ENCODE peak calls at places on chromosomes 16 and 17, in four cellular contexts. One of them, this sample, is unnamed.

GRCh38 chr17:47316316-47316715 is 7.4 kb upstream of the EFCAB13 start:
- DNase-seq in AG09319: no peak
- DNase-seq in left ventricle myocardium inferior: no peak
- DNase-seq in stimulated activated CD4-positive, alpha-beta T cell treated with anti-CD3 and anti-CD28 coated beads, Interleukin-4, amount 100 ng/mL, for 24 hours: no peak
- DNase-seq in this sample: no peak

GRCh38 chr16:79885320-79885719 is 284.8 kb upstream of the MAF start:
- DNase-seq in stimulated activated CD4-positive, alpha-beta T cell treated with anti-CD3 and anti-CD28 coated beads, Interleukin-4, amount 100 ng/mL, for 24 hours: no peak
- DNase-seq in left ventricle myocardium inferior: no peak
- DNase-seq in AG09319: no peak
- DNase-seq in this sample: no peak

GRCh38 chr17:81435636-81436293 is 40.5 kb downstream of the BAHCC1 start:
- DNase-seq in left ventricle myocardium inferior: no peak
- DNase-seq in AG09319: no peak
- DNase-seq in stimulated activated CD4-positive, alpha-beta T cell treated with anti-CD3 and anti-CD28 coated beads, Interleukin-4, amount 100 ng/mL, for 24 hours: no peak
- DNase-seq in this sample: no peak

GRCh38 chr17:17320911-17321220 is 17.7 kb downstream of the NT5M start:
- DNase-seq in left ventricle myocardium inferior: no peak
- DNase-seq in stimulated activated CD4-positive, alpha-beta T cell treated with anti-CD3 and anti-CD28 coated beads, Interleukin-4, amount 100 ng/mL, for 24 hours: no peak
- DNase-seq in AG09319: no peak
- DNase-seq in this sample: no peak

GRCh38 chr16:347203-347602 is 5.3 kb downstream of the AXIN1 start:
- DNase-seq in left ventricle myocardium inferior: no peak
- DNase-seq in stimulated activated CD4-positive, alpha-beta T cell treated with anti-CD3 and anti-CD28 coated beads, Interleukin-4, amount 100 ng/mL, for 24 hours: no peak
- DNase-seq in AG09319: no peak
- DNase-seq in this sample: no peak

GRCh38 chr16:51392651-51393187 is 241.6 kb upstream of the SALL1 start:
- DNase-seq in left ventricle myocardium inferior: no peak
- DNase-seq in AG09319: peak
- DNase-seq in stimulated activated CD4-positive, alpha-beta T cell treated with anti-CD3 and anti-CD28 coated beads, Interleukin-4, amount 100 ng/mL, for 24 hours: no peak
- DNase-seq in this sample: no peak

GRCh38 chr17:31508310-31509094 is 117.0 kb downstream of the RAB11FIP4 start:
- DNase-seq in left ventricle myocardium inferior: no peak
- DNase-seq in AG09319: no peak
- DNase-seq in stimulated activated CD4-positive, alpha-beta T cell treated with anti-CD3 and anti-CD28 coated beads, Interleukin-4, amount 100 ng/mL, for 24 hours: peak
- DNase-seq in this sample: no peak

GRCh38 chr16:68901910-68902309 is 58.6 kb downstream of the TANGO6 start:
- DNase-seq in stimulated activated CD4-positive, alpha-beta T cell treated with anti-CD3 and anti-CD28 coated beads, Interleukin-4, amount 100 ng/mL, for 24 hours: no peak
- DNase-seq in AG09319: peak
- DNase-seq in left ventricle myocardium inferior: no peak
- DNase-seq in this sample: no peak

GRCh38 chr17:81846743-81847689 is 12.2 kb upstream of the PPP1R27 start:
- DNase-seq in stimulated activated CD4-positive, alpha-beta T cell treated with anti-CD3 and anti-CD28 coated beads, Interleukin-4, amount 100 ng/mL, for 24 hours: no peak
- DNase-seq in left ventricle myocardium inferior: no peak
- DNase-seq in AG09319: no peak
- DNase-seq in this sample: no peak

GRCh38 chr17:81553616-81554181 is 1.5 kb upstream of the FAAP100 start:
- DNase-seq in AG09319: no peak
- DNase-seq in left ventricle myocardium inferior: no peak
- DNase-seq in stimulated activated CD4-positive, alpha-beta T cell treated with anti-CD3 and anti-CD28 coated beads, Interleukin-4, amount 100 ng/mL, for 24 hours: no peak
- DNase-seq in this sample: no peak

GRCh38 chr16:85853641-85854545 is 45.1 kb upstream of the IRF8 start:
- DNase-seq in stimulated activated CD4-positive, alpha-beta T cell treated with anti-CD3 and anti-CD28 coated beads, Interleukin-4, amount 100 ng/mL, for 24 hours: no peak
- DNase-seq in left ventricle myocardium inferior: no peak
- DNase-seq in AG09319: no peak
- DNase-seq in this sample: no peak

GRCh38 chr17:58541249-58541648 is 26.8 kb upstream of the MTMR4 start:
- DNase-seq in AG09319: no peak
- DNase-seq in left ventricle myocardium inferior: no peak
- DNase-seq in stimulated activated CD4-positive, alpha-beta T cell treated with anti-CD3 and anti-CD28 coated beads, Interleukin-4, amount 100 ng/mL, for 24 hours: no peak
- DNase-seq in this sample: no peak

GRCh38 chr17:31068291-31068690 is 26.5 kb upstream of the NF1 start:
- DNase-seq in left ventricle myocardium inferior: no peak
- DNase-seq in stimulated activated CD4-positive, alpha-beta T cell treated with anti-CD3 and anti-CD28 coated beads, Interleukin-4, amount 100 ng/mL, for 24 hours: peak
- DNase-seq in AG09319: no peak
- DNase-seq in this sample: no peak

GRCh38 chr17:10149573-10150399 is 48.6 kb downstream of the GAS7 start:
- DNase-seq in left ventricle myocardium inferior: no peak
- DNase-seq in stimulated activated CD4-positive, alpha-beta T cell treated with anti-CD3 and anti-CD28 coated beads, Interleukin-4, amount 100 ng/mL, for 24 hours: no peak
- DNase-seq in AG09319: peak
- DNase-seq in this sample: no peak

GRCh38 chr17:27257031-27257357 is 36.9 kb upstream of the WSB1 start:
- DNase-seq in stimulated activated CD4-positive, alpha-beta T cell treated with anti-CD3 and anti-CD28 coated beads, Interleukin-4, amount 100 ng/mL, for 24 hours: no peak
- DNase-seq in left ventricle myocardium inferior: no peak
- DNase-seq in AG09319: no peak
- DNase-seq in this sample: no peak

GRCh38 chr16:17029602-17030350 is 441.0 kb downstream of the XYLT1 start:
- DNase-seq in left ventricle myocardium inferior: no peak
- DNase-seq in stimulated activated CD4-positive, alpha-beta T cell treated with anti-CD3 and anti-CD28 coated beads, Interleukin-4, amount 100 ng/mL, for 24 hours: no peak
- DNase-seq in AG09319: no peak
- DNase-seq in this sample: no peak

GRCh38 chr17:82217120-82217529 is 4.5 kb upstream of the CCDC57 start:
- DNase-seq in AG09319: no peak
- DNase-seq in left ventricle myocardium inferior: no peak
- DNase-seq in stimulated activated CD4-positive, alpha-beta T cell treated with anti-CD3 and anti-CD28 coated beads, Interleukin-4, amount 100 ng/mL, for 24 hours: no peak
- DNase-seq in this sample: no peak

This sample was measured in esophagus squamous epithelium.